ENCODE peak calls at places on chromosomes 2 and 18, in nine cellular contexts. T, U, I, M, W, L, H, E and C are unnamed samples.

GRCh38 chr2:240601061-240601830 is 14.7 kb downstream of the CAPN10 start:
- DNase-seq in T (no peak), U (peak; percentile 6), I (no peak), M (no peak), W (no peak), L (no peak), H (peak; percentile 4), E (no peak), C (no peak)

GRCh38 chr2:136238552-136239346 is 120.8 kb upstream of the CXCR4 start:
- DNase-seq in T (peak; percentile 62), U (no peak), I (no peak), M (no peak), W (peak; percentile 81), L (no peak), H (no peak), E (peak; percentile 78), C (peak; percentile 60)

GRCh38 chr2:108634591-108635160 is 84.6 kb upstream of the RANBP2 start:
- DNase-seq in T (no peak), U (no peak), I (no peak), M (no peak), W (no peak), L (no peak), H (no peak), E (no peak), C (no peak)

GRCh38 chr2:19744456-19744855 is 157.3 kb downstream of the TTC32 start:
- DNase-seq in T (no peak), U (no peak), I (no peak), M (no peak), W (no peak), L (no peak), H (no peak), E (no peak), C (no peak)

GRCh38 chr18:50169149-50169548 is 25.8 kb downstream of the MYO5B start:
- DNase-seq in T (no peak), U (no peak), I (no peak), M (no peak), W (no peak), L (no peak), H (no peak), E (no peak), C (no peak)

GRCh38 chr2:188117706-188118105 is 174.0 kb upstream of the GULP1 start:
- DNase-seq in T (no peak), U (no peak), I (no peak), M (no peak), W (no peak), L (no peak), H (no peak), E (no peak), C (no peak)

GRCh38 chr2:237099804-237100203 is 14.1 kb downstream of the COPS8 start:
- DNase-seq in T (no peak), U (no peak), I (no peak), M (no peak), W (no peak), L (no peak), H (no peak), E (no peak), C (no peak)

GRCh38 chr2:121202541-121203310 is 82.3 kb downstream of the TFCP2L1 start:
- DNase-seq in T (no peak), U (peak; percentile 74), I (no peak), M (no peak), W (no peak), L (no peak), H (no peak), E (no peak), C (no peak)

GRCh38 chr2:102187191-102188150 is 648 bp downstream of the IL1RL2 start:
- DNase-seq in T (no peak), U (peak; percentile 53), I (peak; percentile 43), M (no peak), W (peak; percentile 9), L (peak; percentile 58), H (peak; percentile 70), E (no peak), C (peak; percentile 27)

GRCh38 chr2:206084870-206085741 is 868 bp downstream of the INO80D start:
- DNase-seq in T (no peak), U (peak; percentile 44), I (peak; percentile 48), M (no peak), W (peak; percentile 75), L (peak; percentile 41), H (peak; percentile 47), E (peak; percentile 58), C (peak; percentile 57)

GRCh38 chr2:24883946-24884345 is 36.1 kb downstream of the ADCY3 start:
- DNase-seq in T (no peak), U (no peak), I (no peak), M (no peak), W (no peak), L (no peak), H (no peak), E (no peak), C (no peak)

GRCh38 chr2:145110668-145111067 is 590.7 kb upstream of the ZEB2 start:
- DNase-seq in T (no peak), U (no peak), I (no peak), M (no peak), W (no peak), L (no peak), H (no peak), E (no peak), C (no peak)

GRCh38 chr2:46488389-46488788 is 9.0 kb downstream of the TMEM247 start:
- DNase-seq in T (no peak), U (no peak), I (no peak), M (no peak), W (no peak), L (no peak), H (no peak), E (no peak), C (no peak)

GRCh38 chr2:85468704-85469349 is 50.3 kb downstream of the SH2D6 start:
- DNase-seq in T (peak; percentile 17), U (peak; percentile 86), I (peak; percentile 49), M (peak; percentile 34), W (no peak), L (no peak), H (no peak), E (no peak), C (no peak)

GRCh38 chr18:57748770-57749603 is 54.1 kb downstream of the ATP8B1 start:
- DNase-seq in T (no peak), U (no peak), I (no peak), M (no peak), W (peak; percentile 22), L (no peak), H (no peak), E (peak; percentile 46), C (peak; percentile 41)

GRCh38 chr2:23241106-23241505 is 143.9 kb upstream of the KLHL29 start:
- DNase-seq in T (peak; percentile 76), U (no peak), I (no peak), M (no peak), W (no peak), L (no peak), H (no peak), E (no peak), C (no peak)

GRCh38 chr18:58996131-58996632 is 131.5 kb downstream of the ZNF532 start:
- DNase-seq in T (no peak), U (no peak), I (no peak), M (peak; percentile 33), W (no peak), L (no peak), H (no peak), E (no peak), C (no peak)

GRCh38 chr18:10168477-10168876 is 254.7 kb downstream of the VAPA start:
- DNase-seq in T (no peak), U (no peak), I (no peak), M (no peak), W (no peak), L (no peak), H (no peak), E (no peak), C (no peak)

GRCh38 chr18:12946549-12947354 is 1.1 kb upstream of the SEH1L start:
- DNase-seq in T (peak; percentile 88), U (peak; percentile 47), I (peak; percentile 66), M (peak; percentile 64), W (no peak), L (peak; percentile 47), H (peak; percentile 46), E (peak; percentile 36), C (no peak)
- TF ChIP-seq CTCF in T (no peak), U (no peak), I (no peak), M (peak; percentile 29), W (no peak), L (no peak), H (no peak), E (no peak), C (no peak)

DNA sequence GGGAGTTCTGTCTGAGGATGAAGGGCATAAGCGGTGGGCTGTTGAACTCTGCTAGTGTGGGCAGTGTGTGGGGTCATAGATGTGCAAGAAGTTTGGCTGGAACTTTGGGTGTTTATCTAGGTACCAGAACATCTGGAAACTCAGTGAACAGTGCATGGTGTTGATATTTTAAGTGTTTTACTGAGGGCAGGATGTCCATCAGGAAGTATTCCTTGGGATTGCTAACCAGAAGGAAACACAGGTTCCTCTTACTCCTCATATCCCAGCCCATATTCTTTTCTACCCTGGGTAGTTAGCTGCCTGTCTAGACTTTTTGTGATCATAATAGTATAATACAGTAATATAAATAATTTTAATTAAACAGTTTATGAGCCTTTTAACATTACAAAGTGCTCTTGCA is 15.5 kb downstream of the BABAM2 start:
- DNase-seq in T (no peak), U (no peak), I (no peak), M (no peak), W (no peak), L (no peak), H (no peak), E (no peak), C (no peak)
- TF ChIP-seq CTCF in T (no peak), U (no peak), I (no peak), M (no peak), W (no peak), L (no peak), H (no peak), E (no peak), C (no peak)

GRCh38 chr18:48334845-48335244 is 74.3 kb downstream of the ZBTB7C start:
- DNase-seq in T (no peak), U (no peak), I (no peak), M (no peak), W (no peak), L (no peak), H (no peak), E (no peak), C (no peak)
- TF ChIP-seq CTCF in T (no peak), U (no peak), I (no peak), M (no peak), W (no peak), L (no peak), H (no peak), E (no peak), C (no peak)

GRCh38 chr2:26884486-26884885 is 36.6 kb downstream of the DPYSL5 start:
- DNase-seq in T (no peak), U (no peak), I (no peak), M (no peak), W (no peak), L (no peak), H (no peak), E (no peak), C (no peak)

GRCh38 chr2:26880910-26881435 is 33.0 kb downstream of the DPYSL5 start:
- DNase-seq in T (no peak), U (no peak), I (no peak), M (no peak), W (no peak), L (no peak), H (no peak), E (no peak), C (no peak)

GRCh38 chr2:26887142-26887541 is 39.2 kb downstream of the DPYSL5 start:
- DNase-seq in T (no peak), U (no peak), I (no peak), M (no peak), W (peak; percentile 36), L (no peak), H (no peak), E (peak; percentile 13), C (no peak)

GRCh38 chr2:26885651-26886329 is 37.9 kb downstream of the DPYSL5 start:
- DNase-seq in T (no peak), U (no peak), I (no peak), M (no peak), W (no peak), L (no peak), H (no peak), E (peak; percentile 29), C (no peak)

GRCh38 chr2:26883971-26884370 is 36.0 kb downstream of the DPYSL5 start:
- DNase-seq in T (no peak), U (no peak), I (no peak), M (no peak), W (no peak), L (no peak), H (no peak), E (no peak), C (no peak)
- TF ChIP-seq CTCF in T (no peak), U (no peak), I (no peak), M (no peak), W (no peak), L (no peak), H (no peak), E (no peak), C (no peak)